ENCODE peak calls at places on chromosomes 4 and X, in ten cellular contexts. X is ovary, F is transverse colon, G is prostate gland, W is A549, B is suprapubic skin, P is Peyer's patch, H is IMR-90, Q is uterus, T is esophagus squamous epithelium. I is an unnamed sample.

GRCh38 chr4:6095897-6096296 is 77.7 kb upstream of the C4orf50 start:
- DNase-seq in X (no peak), F (no peak), G (no peak), W (no peak), B (peak; percentile 38), P (no peak), H (no peak), Q (no peak), T (no peak), I (no peak)

GRCh38 chrX:70434914-70435586 is 9.6 kb upstream of the DLG3 start:
- DNase-seq in X (peak; percentile 59), F (no peak), G (no peak), W (no peak), B (no peak), P (no peak), H (peak; percentile 48), Q (peak; percentile 48), T (no peak), I (no peak)

GRCh38 chr4:94728056-94728766 is 29.5 kb upstream of the BMPR1B start:
- DNase-seq in X (no peak), F (no peak), G (no peak), W (no peak), B (no peak), P (no peak), H (no peak), Q (no peak), T (no peak), I (no peak)

GRCh38 chrX:31499120-31499519 is 427.3 kb upstream of the FTHL17 start:
- DNase-seq in X (no peak), F (no peak), G (no peak), W (peak; percentile 2), B (no peak), P (no peak), H (peak; percentile 42), Q (no peak), T (no peak), I (no peak)

GRCh38 chrX:46865281-46865680 is 28.4 kb downstream of the RP2 start:
- DNase-seq in X (no peak), F (no peak), G (no peak), W (peak; percentile 63), B (no peak), P (no peak), H (peak; percentile 77), Q (no peak), T (no peak), I (no peak)

GRCh38 chrX:119236599-119237525 is 777 bp downstream of the PGRMC1 start:
- DNase-seq in X (peak; percentile 47), F (peak; percentile 50), G (peak; percentile 18), W (peak; percentile 51), B (peak; percentile 68), P (peak; percentile 69), H (peak; percentile 74), Q (peak; percentile 32), T (no peak), I (peak; percentile 18)

GRCh38 chr4:150224896-150225591 is 146.8 kb downstream of the DCLK2 start:
- DNase-seq in X (no peak), F (no peak), G (no peak), W (peak; percentile 88), B (no peak), P (no peak), H (peak; percentile 99), Q (no peak), T (no peak), I (no peak)

GRCh38 chr4:7128651-7129050 is 60.8 kb upstream of the GRPEL1 start:
- DNase-seq in X (no peak), F (no peak), G (no peak), W (no peak), B (no peak), P (no peak), H (no peak), Q (no peak), T (no peak), I (peak; percentile 90)

GRCh38 chr4:169900241-169900845 is 125.9 kb downstream of the MFAP3L start:
- DNase-seq in X (no peak), F (no peak), G (no peak), W (no peak), B (no peak), P (no peak), H (no peak), Q (no peak), T (no peak), I (no peak)

GRCh38 chr4:153634737-153635353 is 49.2 kb upstream of the TLR2 start:
- DNase-seq in X (no peak), F (no peak), G (no peak), W (peak; percentile 12), B (no peak), P (no peak), H (peak; percentile 8), Q (no peak), T (no peak), I (no peak)

DNA sequence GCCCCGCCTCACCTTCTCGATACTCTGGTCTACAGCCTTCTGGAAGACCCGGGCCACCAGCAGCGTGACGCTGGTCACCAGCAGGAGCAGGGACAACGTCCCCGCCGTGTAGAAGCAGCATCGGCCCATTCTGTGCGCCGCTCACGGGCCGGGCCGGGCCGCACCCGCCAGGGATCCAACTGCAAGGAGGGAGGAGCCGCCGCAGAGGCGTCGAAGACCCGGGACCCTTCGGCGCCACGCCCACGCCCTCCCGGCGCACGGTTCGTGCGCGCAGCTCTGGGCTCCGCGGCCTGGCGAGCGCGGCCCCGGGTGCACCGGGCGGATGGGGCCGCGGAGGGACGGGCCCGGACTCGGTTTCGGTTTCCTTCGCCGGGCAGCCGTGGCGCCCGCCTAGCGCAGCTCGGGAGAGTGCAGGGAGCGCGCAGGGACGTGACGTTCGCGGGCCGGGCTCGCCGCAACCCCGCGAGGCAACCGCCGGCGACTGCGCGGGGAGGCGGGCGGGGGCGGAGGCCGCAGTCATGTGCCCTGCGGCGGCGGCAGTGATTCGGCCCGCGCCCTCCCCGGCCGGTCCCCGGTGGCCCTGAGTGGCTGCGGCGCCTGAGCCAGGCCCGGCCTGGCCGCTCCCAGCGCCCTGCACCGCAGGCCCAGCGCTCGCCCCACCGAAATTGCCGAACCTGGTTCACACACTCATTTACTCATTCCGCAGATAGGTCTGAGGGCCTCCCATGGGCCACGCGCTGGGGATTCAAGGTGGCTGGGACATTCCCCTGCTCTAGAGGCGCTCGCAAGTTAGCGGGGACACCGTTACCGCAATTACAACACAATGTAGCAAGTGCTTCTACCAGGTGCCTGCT is at the start of gene SCARB2:
- DNase-seq in X (peak; percentile 89), F (peak; percentile 91), G (peak; percentile 86), W (peak; percentile 80), B (peak; percentile 91), P (peak; percentile 93), H (peak; percentile 84), Q (peak; percentile 86), T (peak; percentile 23), I (peak; percentile 90)
- TF ChIP-seq POLR2A in X (peak; percentile 93), F (peak; percentile 76), G (peak; percentile 87), W (peak; percentile 59), B (peak; percentile 64), P (peak; percentile 80), H (peak; percentile 63), Q (peak; percentile 97), T (no peak), I (peak; percentile 41)

GRCh38 chr4:86007042-86007441 is 352.8 kb downstream of the MAPK10 start:
- DNase-seq in X (no peak), F (no peak), G (no peak), W (no peak), B (no peak), P (no peak), H (no peak), Q (no peak), T (no peak), I (no peak)

GRCh38 chr4:86013623-86014022 is 346.2 kb downstream of the MAPK10 start:
- DNase-seq in X (no peak), F (no peak), G (no peak), W (no peak), B (no peak), P (no peak), H (peak; percentile 69), Q (no peak), T (no peak), I (no peak)

GRCh38 chr4:86014599-86014998 is 345.3 kb downstream of the MAPK10 start:
- DNase-seq in X (no peak), F (no peak), G (no peak), W (no peak), B (no peak), P (no peak), H (no peak), Q (no peak), T (no peak), I (no peak)

GRCh38 chr4:86015412-86016350 is 344.2 kb downstream of the MAPK10 start:
- DNase-seq in X (no peak), F (no peak), G (no peak), W (no peak), B (no peak), P (no peak), H (no peak), Q (no peak), T (no peak), I (no peak)

GRCh38 chr4:86011117-86011516 is 348.7 kb downstream of the MAPK10 start:
- DNase-seq in X (no peak), F (no peak), G (no peak), W (no peak), B (no peak), P (no peak), H (peak; percentile 77), Q (no peak), T (no peak), I (peak; percentile 58)
- H3K4me1 ChIP-seq in X (no peaks in the 10 kb centered on the region), F (no peaks in the 10 kb centered on the region), G (no peaks in the 10 kb centered on the region), W (peaks cover 9% of the 10 kb centered on the region), B (no peaks in the 10 kb centered on the region), P (no peaks in the 10 kb centered on the region), H (peaks cover 2% of the 10 kb centered on the region), Q (peaks cover 5% of the 10 kb centered on the region), T (peaks cover 10% of the 10 kb centered on the region), I (peaks cover 59% of the 10 kb centered on the region)

GRCh38 chr4:138935-139334 is 14.6 kb downstream of the ZNF718 start:
- DNase-seq in X (no peak), F (no peak), G (no peak), W (no peak), B (no peak), P (no peak), H (no peak), Q (no peak), T (no peak), I (no peak)
- H3K9me3 ChIP-seq in X (no peaks in the 10 kb centered on the region), F (peaks cover 81% of the 10 kb centered on the region), G (peaks cover 1% of the 10 kb centered on the region), W (peaks cover 77% of the 10 kb centered on the region), B (peaks cover 37% of the 10 kb centered on the region), P (peaks cover 7% of the 10 kb centered on the region), H (peaks cover 45% of the 10 kb centered on the region), Q (peaks cover 12% of the 10 kb centered on the region), T (peaks cover 79% of the 10 kb centered on the region), I (no peaks in the 10 kb centered on the region)

DNA sequence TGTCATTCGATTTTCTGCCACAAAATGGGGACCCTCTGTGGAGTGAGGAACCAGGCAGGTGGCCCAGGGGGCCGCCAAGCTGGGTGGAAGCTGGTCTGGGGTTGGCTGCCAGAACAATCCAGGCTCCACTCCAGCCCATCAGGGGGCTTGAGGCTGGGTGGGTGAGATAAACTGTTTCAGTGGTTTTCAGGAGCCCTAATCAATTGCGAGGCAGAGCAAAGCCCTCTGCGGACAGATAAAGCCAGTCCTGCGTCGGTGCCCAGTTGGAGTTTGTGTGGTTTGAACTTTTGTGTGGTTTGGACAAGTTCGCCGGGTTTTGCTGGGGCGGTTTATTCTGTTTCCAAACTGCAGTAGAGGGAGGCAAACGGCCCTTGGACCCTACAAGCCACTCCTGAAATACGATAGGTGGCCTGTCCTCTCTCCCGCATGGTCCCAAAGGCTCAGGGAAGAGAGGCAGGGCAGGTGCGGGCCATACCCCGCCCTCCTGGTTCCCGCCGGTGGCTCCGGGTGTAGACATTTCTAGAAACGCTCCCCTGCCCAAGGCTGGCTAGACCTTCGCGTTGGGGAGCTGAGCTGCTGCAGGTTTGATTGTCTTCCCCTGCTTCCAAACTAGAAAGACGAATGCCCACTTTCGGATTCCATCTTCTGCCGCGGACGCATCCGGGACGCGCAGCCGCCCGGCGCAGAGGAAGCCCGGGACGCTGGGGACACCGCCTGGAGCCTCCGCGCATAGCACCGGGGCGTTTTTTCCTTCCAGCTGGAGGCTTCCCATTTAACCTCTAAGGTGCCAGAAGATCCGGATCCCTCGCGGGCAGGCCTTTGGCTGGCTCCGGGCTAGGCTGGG is 169.0 kb upstream of the BCOR start:
- DNase-seq in X (peak; percentile 79), F (peak; percentile 73), G (peak; percentile 44), W (peak; percentile 65), B (peak; percentile 80), P (peak; percentile 77), H (peak; percentile 56), Q (peak; percentile 75), T (no peak), I (peak; percentile 68)
- TF ChIP-seq POLR2A in X (no peak), F (no peak), G (no peak), W (no peak), B (no peak), P (no peak), H (peak; percentile 26), Q (no peak), T (no peak), I (no peak)

I was measured in thyroid gland.